ENCODE peak calls at places on chromosomes 13 and 19, in five cellular contexts. A, L, N, K and X are unnamed samples.

GRCh38 chr19:19508217-19508616 is 7.1 kb downstream of the TSSK6 start:
- DNase-seq in K (no peak), L (no peak), A (no peak), N (no peak), X (no peak)

GRCh38 chr19:49222011-49222410 is 64.4 kb downstream of the TRPM4 start:
- DNase-seq in K (no peak), A (no peak), N (no peak), L (no peak), X (peak; percentile 25)

GRCh38 chr19:56538761-56539263 is at the start of gene ZFP28:
- DNase-seq in K (no peak), A (no peak), N (no peak), L (peak; percentile 81), X (no peak)

GRCh38 chr19:6744381-6745288 is 5.2 kb downstream of the TRIP10 start:
- DNase-seq in K (no peak), A (peak; percentile 92), L (peak; percentile 90), N (no peak), X (peak; percentile 90)

GRCh38 chr19:29505034-29505824 is 20.6 kb upstream of the VSTM2B start:
- DNase-seq in A (no peak), L (no peak), N (no peak), K (no peak), X (no peak)

GRCh38 chr19:918481-919156 is 1.5 kb downstream of the KISS1R start:
- DNase-seq in K (no peak), N (no peak), L (no peak), A (no peak), X (no peak)

GRCh38 chr19:32448026-32448425 is 42.5 kb downstream of the DPY19L3 start:
- DNase-seq in K (no peak), N (no peak), A (no peak), L (no peak), X (no peak)

GRCh38 chr19:22945560-22945959 is 57.4 kb downstream of the ZNF728 start:
- DNase-seq in N (peak; percentile 36), L (no peak), A (peak; percentile 16), K (peak; percentile 2), X (peak; percentile 12)

GRCh38 chr13:103730407-103730806 is 664.2 kb upstream of the SLC10A2 start:
- DNase-seq in A (no peak), L (no peak), N (no peak), K (no peak), X (no peak)

GRCh38 chr19:46015961-46016425 is 6.9 kb downstream of the PGLYRP1 start:
- DNase-seq in N (no peak), K (no peak), L (no peak), A (no peak), X (no peak)

GRCh38 chr19:48813123-48813911 is 2.5 kb upstream of the BCAT2 start:
- DNase-seq in N (no peak), K (no peak), A (no peak), L (no peak), X (no peak)

GRCh38 chr19:4504297-4504701 is 14.0 kb downstream of the PLIN4 start:
- DNase-seq in L (no peak), A (no peak), N (no peak), K (no peak), X (no peak)

GRCh38 chr13:111904166-111904565 is 162.8 kb upstream of the SOX1 start:
- DNase-seq in A (no peak), N (no peak), K (no peak), L (no peak), X (no peak)

GRCh38 chr13:67390462-67391093 is 160.4 kb upstream of the PCDH9 start:
- DNase-seq in L (no peak), N (no peak), K (peak; percentile 19), A (peak; percentile 51), X (peak; percentile 25)

GRCh38 chr13:70995338-70995737 is 871.7 kb downstream of the DACH1 start:
- DNase-seq in L (no peak), N (no peak), A (no peak), K (no peak), X (no peak)

GRCh38 chr19:48887861-48888612 is 10.5 kb downstream of the TULP2 start:
- DNase-seq in A (no peak), N (no peak), K (no peak), L (no peak), X (no peak)

GRCh38 chr13:85417807-85418206 is 381.4 kb downstream of the SLITRK6 start:
- DNase-seq in K (no peak), A (no peak), N (no peak), L (no peak), X (no peak)

GRCh38 chr13:98853791-98854191 is 101.3 kb upstream of the SLC15A1 start:
- DNase-seq in A (peak; percentile 37), K (no peak), L (peak; percentile 57), N (peak; percentile 87), X (peak; percentile 74)

GRCh38 chr13:33868343-33868994 is 50.5 kb downstream of the RFC3 start:
- DNase-seq in K (no peak), A (no peak), N (no peak), L (no peak), X (no peak)

GRCh38 chr13:24052547-24052981 is 108.0 kb upstream of the SPATA13 start:
- DNase-seq in L (peak; percentile 15), A (peak; percentile 58), N (no peak), K (no peak), X (no peak)

GRCh38 chr13:35210234-35210633 is 266.3 kb downstream of the MAB21L1 start:
- DNase-seq in N (no peak), L (no peak), A (peak; percentile 22), K (no peak), X (peak; percentile 19)

GRCh38 chr19:6721773-6722172 is 1.3 kb upstream of the C3 start:
- DNase-seq in N (peak; percentile 77), L (no peak), K (no peak), A (no peak), X (no peak)

GRCh38 chr13:105817011-105817410 is 718.5 kb downstream of the EFNB2 start:
- DNase-seq in L (no peak), A (no peak), N (no peak), K (no peak), X (no peak)

GRCh38 chr19:53055117-53055516 is 10.6 kb downstream of the ERVV-2 start:
- DNase-seq in A (no peak), K (no peak), N (no peak), L (no peak), X (no peak)

GRCh38 chr19:17105548-17105947 is 30.0 kb downstream of the MYO9B start:
- DNase-seq in L (no peak), N (peak; percentile 69), A (no peak), K (no peak), X (no peak)

GRCh38 chr13:109670776-109671175 is 115.6 kb downstream of the IRS2 start:
- DNase-seq in N (no peak), A (no peak), L (no peak), K (no peak), X (no peak)
- H3K4me3 ChIP-seq in N (no peak overlapping the region), A (no peak overlapping the region), L (no peak overlapping the region), K (no peak overlapping the region), X (no peak overlapping the region)

DNA sequence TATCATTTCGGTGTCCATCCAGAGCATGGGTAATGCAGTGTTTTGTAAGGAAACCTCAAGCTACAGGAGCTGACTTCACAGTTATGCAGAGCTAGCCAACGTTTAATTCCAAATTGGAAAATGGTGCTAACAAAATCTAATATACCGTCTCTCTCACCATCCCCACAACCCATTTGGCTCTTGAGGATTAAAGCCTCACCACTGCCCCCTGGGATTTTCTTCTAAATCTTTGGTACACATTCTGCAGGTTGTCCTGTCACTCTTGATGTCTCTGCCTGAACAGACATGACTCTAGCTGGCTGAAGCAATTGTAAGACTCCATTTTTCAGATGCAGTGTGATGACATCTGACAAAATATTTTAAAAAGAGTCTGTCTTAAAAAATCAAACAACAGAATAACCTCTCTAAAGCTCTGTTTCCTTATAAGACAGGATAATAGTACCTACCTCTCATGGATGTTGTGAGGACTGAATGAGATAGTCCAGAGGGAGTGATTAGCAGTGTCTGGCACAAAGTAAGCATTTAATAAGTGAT is 451.8 kb downstream of the SUCLA2 start:
- DNase-seq in N (no peak), A (no peak), L (no peak), K (no peak), X (peak; percentile 44)
- TF ChIP-seq CTCF in N (no peak), A (no peak), L (no peak), K (no peak), X (no peak)

GRCh38 chr19:13314761-13315160 is 164.6 kb downstream of the IER2 start:
- DNase-seq in A (no peak), N (no peak), L (no peak), K (no peak), X (no peak)
- H3K4me3 ChIP-seq in A (no peak overlapping the region), N (no peak overlapping the region), L (no peak overlapping the region), K (no peak overlapping the region), X (no peak overlapping the region)

DNA sequence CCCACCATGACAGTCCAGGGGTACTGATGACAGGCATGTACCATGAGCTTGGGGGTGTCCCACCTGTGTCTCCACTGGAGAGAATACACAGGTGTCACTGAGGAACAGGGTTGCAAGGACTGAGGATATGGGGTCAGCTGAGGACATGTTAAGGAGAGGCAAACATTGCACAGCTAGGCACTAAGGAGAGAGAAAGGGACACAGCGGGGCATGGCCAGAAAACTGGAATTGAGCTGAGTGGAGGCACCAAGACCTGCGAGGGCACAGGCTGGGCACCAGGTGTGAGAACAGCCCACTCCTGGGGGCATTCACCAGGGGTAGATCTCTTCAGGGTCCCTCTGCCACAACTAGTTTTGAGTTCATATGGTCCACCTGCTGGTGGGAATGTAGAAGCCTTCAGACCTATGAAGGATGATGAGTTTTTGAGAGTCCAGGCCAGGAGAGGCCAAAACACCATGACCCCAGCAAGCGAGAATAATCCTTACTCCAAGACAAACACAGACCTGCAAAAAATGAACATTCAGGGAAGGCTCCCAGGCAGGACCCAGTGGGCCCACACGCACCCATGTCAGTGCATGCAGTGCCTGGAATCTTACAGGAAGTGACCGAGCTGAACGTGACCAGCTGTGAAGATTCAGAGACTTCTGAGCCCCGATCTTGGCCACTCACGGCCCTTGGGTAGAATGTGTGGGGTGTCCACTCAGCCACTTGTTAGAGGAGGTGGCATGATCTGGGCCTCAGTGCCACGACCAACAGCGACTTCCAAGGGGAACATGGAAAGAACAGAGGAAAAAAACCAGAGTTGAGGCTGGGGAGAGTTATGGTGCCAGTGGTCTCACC is 1.4 kb upstream of the ZNF584 start:
- DNase-seq in L (no peak), N (no peak), A (no peak), K (no peak), X (peak; percentile 54)
- TF ChIP-seq CTCF in L (peak; percentile 20), N (peak; percentile 29), A (peak; percentile 43), K (peak; percentile 46), X (peak; percentile 38)